ENCODE peak calls at places on chromosomes 4 and X, in six cellular contexts. One of them, this sample, is unnamed.

GRCh38 chr4:178462710-178463109 is 1020.5 kb upstream of the AGA start:
- DNase-seq in left ventricle myocardium inferior: no peak
- DNase-seq in hepatocyte: no peak
- DNase-seq in GM06990: no peak
- DNase-seq in right atrium auricular region: no peak
- DNase-seq in tibial artery: no peak
- DNase-seq in this sample: no peak

GRCh38 chrX:12657881-12658280 is 133.3 kb upstream of the PRPS2 start:
- DNase-seq in left ventricle myocardium inferior: no peak
- DNase-seq in hepatocyte: no peak
- DNase-seq in GM06990: peak; percentile 2
- DNase-seq in right atrium auricular region: no peak
- DNase-seq in tibial artery: no peak
- DNase-seq in this sample: no peak

GRCh38 chr4:161704653-161705052 is 459.1 kb downstream of the FSTL5 start:
- DNase-seq in left ventricle myocardium inferior: no peak
- DNase-seq in hepatocyte: no peak
- DNase-seq in GM06990: no peak
- DNase-seq in right atrium auricular region: no peak
- DNase-seq in tibial artery: no peak
- DNase-seq in this sample: no peak

GRCh38 chr4:15753786-15754185 is 24.3 kb upstream of the CD38 start:
- DNase-seq in left ventricle myocardium inferior: peak; percentile 76
- DNase-seq in hepatocyte: no peak
- DNase-seq in GM06990: no peak
- DNase-seq in right atrium auricular region: no peak
- DNase-seq in tibial artery: no peak
- DNase-seq in this sample: no peak

GRCh38 chr4:188107931-188108843 is 1.2 kb downstream of the TRIML2 start:
- DNase-seq in left ventricle myocardium inferior: no peak
- DNase-seq in hepatocyte: no peak
- DNase-seq in GM06990: no peak
- DNase-seq in right atrium auricular region: no peak
- DNase-seq in tibial artery: no peak
- DNase-seq in this sample: no peak

GRCh38 chr4:121146530-121146929 is 17.6 kb downstream of the TNIP3 start:
- DNase-seq in left ventricle myocardium inferior: no peak
- DNase-seq in hepatocyte: no peak
- DNase-seq in GM06990: no peak
- DNase-seq in right atrium auricular region: no peak
- DNase-seq in tibial artery: no peak
- DNase-seq in this sample: no peak

GRCh38 chr4:166733686-166734085 is 500.6 kb downstream of the SPOCK3 start:
- DNase-seq in left ventricle myocardium inferior: no peak
- DNase-seq in hepatocyte: no peak
- DNase-seq in GM06990: no peak
- DNase-seq in right atrium auricular region: no peak
- DNase-seq in tibial artery: no peak
- DNase-seq in this sample: no peak

GRCh38 chr4:101037938-101038413 is 309.4 kb downstream of the PPP3CA start:
- DNase-seq in left ventricle myocardium inferior: no peak
- DNase-seq in hepatocyte: no peak
- DNase-seq in GM06990: no peak
- DNase-seq in right atrium auricular region: no peak
- DNase-seq in tibial artery: no peak
- DNase-seq in this sample: no peak

GRCh38 chr4:17494258-17494657 is 17.6 kb downstream of the QDPR start:
- DNase-seq in left ventricle myocardium inferior: no peak
- DNase-seq in hepatocyte: peak; percentile 72
- DNase-seq in GM06990: no peak
- DNase-seq in right atrium auricular region: no peak
- DNase-seq in tibial artery: no peak
- DNase-seq in this sample: peak; percentile 59

GRCh38 chr4:40500781-40501180 is 128.9 kb downstream of the RBM47 start:
- DNase-seq in left ventricle myocardium inferior: no peak
- DNase-seq in hepatocyte: no peak
- DNase-seq in GM06990: no peak
- DNase-seq in right atrium auricular region: no peak
- DNase-seq in tibial artery: no peak
- DNase-seq in this sample: no peak

GRCh38 chrX:103215037-103215767 is at the start of gene BEX4:
- DNase-seq in left ventricle myocardium inferior: peak; percentile 82
- DNase-seq in hepatocyte: peak; percentile 92
- DNase-seq in GM06990: peak; percentile 26
- DNase-seq in right atrium auricular region: peak; percentile 84
- DNase-seq in tibial artery: peak; percentile 75
- DNase-seq in this sample: peak; percentile 84
- H3K4me3 ChIP-seq in left ventricle myocardium inferior: peak within 1 kb of the TSS; percentile 82
- H3K4me3 ChIP-seq in hepatocyte: peak within 1 kb of the TSS; percentile 64
- H3K4me3 ChIP-seq in GM06990: peak within 1 kb of the TSS; percentile 24
- H3K4me3 ChIP-seq in right atrium auricular region: peak within 1 kb of the TSS; percentile 69
- H3K4me3 ChIP-seq in tibial artery: peak within 1 kb of the TSS; percentile 78
- H3K4me3 ChIP-seq in this sample: peak within 1 kb of the TSS; percentile 75

GRCh38 chr4:25842229-25842840 is 20.5 kb downstream of the SEL1L3 start:
- DNase-seq in left ventricle myocardium inferior: no peak
- DNase-seq in hepatocyte: no peak
- DNase-seq in GM06990: peak; percentile 56
- DNase-seq in right atrium auricular region: no peak
- DNase-seq in tibial artery: no peak
- DNase-seq in this sample: no peak
- H3K4me3 ChIP-seq in left ventricle myocardium inferior: no peak overlapping the region
- H3K4me3 ChIP-seq in hepatocyte: no peak overlapping the region
- H3K4me3 ChIP-seq in GM06990: no peak overlapping the region
- H3K4me3 ChIP-seq in right atrium auricular region: no peak overlapping the region
- H3K4me3 ChIP-seq in tibial artery: no peak overlapping the region
- H3K4me3 ChIP-seq in this sample: no peak overlapping the region

GRCh38 chr4:11472535-11472934 is 43.8 kb upstream of the HS3ST1 start:
- DNase-seq in left ventricle myocardium inferior: no peak
- DNase-seq in hepatocyte: no peak
- DNase-seq in GM06990: no peak
- DNase-seq in right atrium auricular region: no peak
- DNase-seq in tibial artery: no peak
- DNase-seq in this sample: no peak

GRCh38 chr4:11468901-11469300 is 40.2 kb upstream of the HS3ST1 start:
- DNase-seq in left ventricle myocardium inferior: no peak
- DNase-seq in hepatocyte: peak; percentile 28
- DNase-seq in GM06990: no peak
- DNase-seq in right atrium auricular region: no peak
- DNase-seq in tibial artery: no peak
- DNase-seq in this sample: no peak

GRCh38 chr4:11470709-11471441 is 42.2 kb upstream of the HS3ST1 start:
- DNase-seq in left ventricle myocardium inferior: no peak
- DNase-seq in hepatocyte: no peak
- DNase-seq in GM06990: no peak
- DNase-seq in right atrium auricular region: no peak
- DNase-seq in tibial artery: no peak
- DNase-seq in this sample: no peak

GRCh38 chr4:11469900-11470708 is 41.4 kb upstream of the HS3ST1 start:
- DNase-seq in left ventricle myocardium inferior: no peak
- DNase-seq in hepatocyte: no peak
- DNase-seq in GM06990: peak; percentile 57
- DNase-seq in right atrium auricular region: no peak
- DNase-seq in tibial artery: no peak
- DNase-seq in this sample: no peak

GRCh38 chr4:11471613-11472012 is 42.9 kb upstream of the HS3ST1 start:
- DNase-seq in left ventricle myocardium inferior: no peak
- DNase-seq in hepatocyte: no peak
- DNase-seq in GM06990: peak; percentile 34
- DNase-seq in right atrium auricular region: no peak
- DNase-seq in tibial artery: no peak
- DNase-seq in this sample: no peak
- H3K4me3 ChIP-seq in left ventricle myocardium inferior: peak overlapping the region; percentile 41
- H3K4me3 ChIP-seq in hepatocyte: no peak overlapping the region
- H3K4me3 ChIP-seq in GM06990: no peak overlapping the region
- H3K4me3 ChIP-seq in right atrium auricular region: no peak overlapping the region
- H3K4me3 ChIP-seq in tibial artery: peak overlapping the region; percentile 4
- H3K4me3 ChIP-seq in this sample: peak overlapping the region; percentile 4

GRCh38 chrX:123859828-123860505 is at the start of gene XIAP:
- DNase-seq in left ventricle myocardium inferior: peak; percentile 82
- DNase-seq in hepatocyte: peak; percentile 89
- DNase-seq in GM06990: peak; percentile 89
- DNase-seq in right atrium auricular region: peak; percentile 76
- DNase-seq in tibial artery: peak; percentile 70
- DNase-seq in this sample: peak; percentile 61

GRCh38 chrX:123859409-123859827 is 435 bp upstream of the XIAP start:
- DNase-seq in left ventricle myocardium inferior: peak; percentile 71
- DNase-seq in hepatocyte: no peak
- DNase-seq in GM06990: no peak
- DNase-seq in right atrium auricular region: no peak
- DNase-seq in tibial artery: peak; percentile 61
- DNase-seq in this sample: peak; percentile 74

GRCh38 chrX:123860506-123860840 is 620 bp downstream of the XIAP start:
- DNase-seq in left ventricle myocardium inferior: no peak
- DNase-seq in hepatocyte: no peak
- DNase-seq in GM06990: no peak
- DNase-seq in right atrium auricular region: no peak
- DNase-seq in tibial artery: no peak
- DNase-seq in this sample: no peak

GRCh38 chrX:123860983-123861382 is 1.1 kb downstream of the XIAP start:
- DNase-seq in left ventricle myocardium inferior: no peak
- DNase-seq in hepatocyte: peak; percentile 32
- DNase-seq in GM06990: no peak
- DNase-seq in right atrium auricular region: no peak
- DNase-seq in tibial artery: no peak
- DNase-seq in this sample: no peak
- H3K4me3 ChIP-seq in left ventricle myocardium inferior: peak overlapping the region; percentile 79
- H3K4me3 ChIP-seq in hepatocyte: peak overlapping the region; percentile 44
- H3K4me3 ChIP-seq in GM06990: peak overlapping the region; percentile 72
- H3K4me3 ChIP-seq in right atrium auricular region: peak overlapping the region; percentile 63
- H3K4me3 ChIP-seq in tibial artery: peak overlapping the region; percentile 75
- H3K4me3 ChIP-seq in this sample: peak overlapping the region; percentile 73

GRCh38 chr4:7193040-7193958 is 961 bp downstream of the SORCS2 start:
- DNase-seq in left ventricle myocardium inferior: no peak
- DNase-seq in hepatocyte: no peak
- DNase-seq in GM06990: no peak
- DNase-seq in right atrium auricular region: no peak
- DNase-seq in tibial artery: no peak
- DNase-seq in this sample: no peak
- H3K4me3 ChIP-seq in left ventricle myocardium inferior: peak overlapping the region; percentile 67
- H3K4me3 ChIP-seq in hepatocyte: peak overlapping the region; percentile 26
- H3K4me3 ChIP-seq in GM06990: no peak overlapping the region
- H3K4me3 ChIP-seq in right atrium auricular region: peak overlapping the region; percentile 32
- H3K4me3 ChIP-seq in tibial artery: peak overlapping the region; percentile 44
- H3K4me3 ChIP-seq in this sample: peak overlapping the region; percentile 75

DNA sequence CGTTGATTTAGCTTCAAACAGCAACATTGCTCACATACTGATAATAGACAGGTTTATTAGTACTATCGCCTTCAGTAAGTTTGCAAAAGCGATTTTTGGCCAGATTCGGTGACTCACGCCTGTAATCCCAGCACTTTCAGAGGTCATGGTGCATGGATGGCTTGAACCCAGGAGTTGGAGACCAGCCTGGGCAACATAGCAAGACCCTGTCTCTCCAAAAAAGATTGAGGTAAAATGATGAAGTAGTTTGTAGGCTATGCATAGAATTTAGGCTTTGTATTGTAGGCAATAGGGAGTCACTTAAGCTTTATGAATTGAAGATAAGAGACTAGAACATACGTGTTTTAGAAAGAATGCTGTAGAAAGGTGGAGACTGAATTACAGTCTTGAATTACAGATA is 1.1 kb upstream of the GNPDA2 start:
- DNase-seq in left ventricle myocardium inferior: no peak
- DNase-seq in hepatocyte: no peak
- DNase-seq in GM06990: no peak
- DNase-seq in right atrium auricular region: no peak
- DNase-seq in tibial artery: no peak
- DNase-seq in this sample: no peak
- H3K4me3 ChIP-seq in left ventricle myocardium inferior: peak overlapping the region; percentile 93
- H3K4me3 ChIP-seq in hepatocyte: no peak overlapping the region
- H3K4me3 ChIP-seq in GM06990: no peak overlapping the region
- H3K4me3 ChIP-seq in right atrium auricular region: no peak overlapping the region
- H3K4me3 ChIP-seq in tibial artery: no peak overlapping the region
- H3K4me3 ChIP-seq in this sample: peak overlapping the region; percentile 89

GRCh38 chr4:119525771-119526712 is 102.6 kb downstream of the PDE5A start:
- DNase-seq in left ventricle myocardium inferior: no peak
- DNase-seq in hepatocyte: no peak
- DNase-seq in GM06990: no peak
- DNase-seq in right atrium auricular region: no peak
- DNase-seq in tibial artery: no peak
- DNase-seq in this sample: no peak

GRCh38 chr4:119521306-119521705 is 107.3 kb downstream of the PDE5A start:
- DNase-seq in left ventricle myocardium inferior: no peak
- DNase-seq in hepatocyte: peak; percentile 62
- DNase-seq in GM06990: no peak
- DNase-seq in right atrium auricular region: no peak
- DNase-seq in tibial artery: no peak
- DNase-seq in this sample: no peak

GRCh38 chr4:119525005-119525749 is 103.4 kb downstream of the PDE5A start:
- DNase-seq in left ventricle myocardium inferior: no peak
- DNase-seq in hepatocyte: no peak
- DNase-seq in GM06990: no peak
- DNase-seq in right atrium auricular region: no peak
- DNase-seq in tibial artery: no peak
- DNase-seq in this sample: no peak

GRCh38 chr4:119526786-119527550 is 101.6 kb downstream of the PDE5A start:
- DNase-seq in left ventricle myocardium inferior: no peak
- DNase-seq in hepatocyte: no peak
- DNase-seq in GM06990: no peak
- DNase-seq in right atrium auricular region: no peak
- DNase-seq in tibial artery: no peak
- DNase-seq in this sample: no peak

DNA sequence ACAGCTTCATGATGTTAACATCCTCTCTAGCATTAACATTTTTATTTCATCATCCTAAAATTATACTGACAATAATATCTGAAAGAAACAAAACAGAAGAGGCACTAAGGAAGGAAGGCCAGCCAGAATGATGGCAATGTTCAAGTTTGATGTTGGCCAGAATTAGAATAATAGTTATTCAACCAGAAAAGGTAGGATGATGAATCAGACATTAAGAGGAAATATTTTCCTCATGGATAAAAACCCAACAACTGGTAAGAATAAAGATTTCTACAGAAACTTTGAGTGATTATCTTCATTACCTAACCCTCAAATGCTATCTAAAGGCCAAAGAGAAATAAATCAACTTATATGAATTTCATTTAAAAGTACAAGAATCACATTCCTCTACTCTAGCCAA is 105.2 kb downstream of the PDE5A start:
- DNase-seq in left ventricle myocardium inferior: no peak
- DNase-seq in hepatocyte: no peak
- DNase-seq in GM06990: no peak
- DNase-seq in right atrium auricular region: no peak
- DNase-seq in tibial artery: no peak
- DNase-seq in this sample: no peak
- H3K4me3 ChIP-seq in left ventricle myocardium inferior: no peak overlapping the region
- H3K4me3 ChIP-seq in hepatocyte: no peak overlapping the region
- H3K4me3 ChIP-seq in GM06990: no peak overlapping the region
- H3K4me3 ChIP-seq in right atrium auricular region: no peak overlapping the region
- H3K4me3 ChIP-seq in tibial artery: no peak overlapping the region
- H3K4me3 ChIP-seq in this sample: no peak overlapping the region

This sample was measured in dorsolateral prefrontal cortex.